ENCODE peak calls at places on chromosomes 4 and X, in five cellular contexts. R is OCI-LY7, K is tibial nerve, A is A549, Z is breast epithelium. G is an unnamed sample. For H3K9me3, the result is how much of the 10 kb centered on the place peaks cover.

GRCh38 chr4:41204400-41204978 is 9.9 kb downstream of the APBB2 start:
- DNase-seq in A (peak), K (no peak), R (no peak), Z (no peak), G (no peak)

GRCh38 chrX:4925911-4926310 is 1212.5 kb upstream of the PRKX start:
- DNase-seq in K (no peak), Z (no peak), A (no peak), R (no peak), G (no peak)

GRCh38 chr4:15717126-15717525 is 14.3 kb downstream of the BST1 start:
- DNase-seq in K (no peak), Z (no peak), A (no peak), R (no peak), G (no peak)

GRCh38 chr4:158008551-158009218 is 164.1 kb downstream of the GASK1B start:
- DNase-seq in R (no peak), A (no peak), K (no peak), Z (no peak), G (no peak)

GRCh38 chrX:46812445-46812844 is 24.4 kb upstream of the RP2 start:
- DNase-seq in A (peak), Z (no peak), R (no peak), K (no peak), G (no peak)

GRCh38 chr4:172871381-172871780 is 297.2 kb upstream of the GALNT7 start:
- DNase-seq in A (peak), K (no peak), R (no peak), Z (no peak), G (no peak)

GRCh38 chr4:67886281-67886680 is 2.5 kb upstream of the TMPRSS11D start:
- DNase-seq in A (no peak), R (no peak), Z (no peak), K (no peak), G (no peak)

GRCh38 chr4:27429260-27429970 is 568.8 kb downstream of the STIM2 start:
- DNase-seq in K (no peak), A (no peak), Z (no peak), R (no peak), G (no peak)

GRCh38 chr4:106738121-106738520 is 298.0 kb downstream of the DKK2 start:
- DNase-seq in K (no peak), Z (no peak), A (no peak), R (no peak), G (no peak)

GRCh38 chr4:113943863-113944262 is 35.6 kb downstream of the ARSJ start:
- DNase-seq in Z (no peak), A (no peak), K (no peak), R (no peak), G (no peak)

GRCh38 chrX:136954930-136955329 is 74.4 kb upstream of the RBMX start:
- DNase-seq in Z (no peak), A (peak), K (no peak), R (peak), G (no peak)

GRCh38 chrX:118254611-118255010 is 91.3 kb upstream of the WDR44 start:
- DNase-seq in R (peak), K (peak), A (peak), Z (no peak), G (peak)

GRCh38 chr4:118904418-118904817 is 15.8 kb downstream of the SYNPO2 start:
- DNase-seq in A (no peak), K (no peak), Z (no peak), R (no peak), G (no peak)
- H3K27ac ChIP-seq in A (no peak), K (peak), Z (peak), R (no peak), G (peak)

GRCh38 chr4:124044867-124045266 is 648.3 kb downstream of the SPRY1 start:
- DNase-seq in Z (no peak), R (peak), K (no peak), A (no peak), G (no peak)
- TF ChIP-seq CTCF in Z (no peak), R (peak), K (no peak), A (no peak), G (no peak)

DNA sequence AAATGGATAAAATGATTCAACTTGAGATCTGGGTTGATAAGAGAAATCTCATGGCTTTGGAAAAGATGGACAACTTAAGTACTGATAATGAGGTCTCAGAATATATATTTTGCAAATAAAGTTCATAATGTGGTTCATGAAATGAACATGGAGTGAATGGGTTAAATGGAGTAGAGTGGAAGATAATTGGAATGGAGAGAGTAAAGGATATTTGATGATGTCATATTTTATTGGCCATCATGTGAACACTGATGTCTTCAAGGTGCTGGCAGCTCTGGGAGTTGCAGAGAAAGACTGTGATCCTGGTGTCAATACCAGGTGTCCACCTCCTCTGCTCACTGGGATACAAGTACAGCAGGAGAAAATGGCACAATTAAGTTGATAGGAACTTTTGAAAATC is 133.9 kb upstream of the ZXDA start:
- DNase-seq in A (no peak), Z (no peak), K (no peak), R (no peak), G (no peak)
- H3K9me3 ChIP-seq in A (under half), Z (under half), K (under half), R (under half), G (under half)

DNA sequence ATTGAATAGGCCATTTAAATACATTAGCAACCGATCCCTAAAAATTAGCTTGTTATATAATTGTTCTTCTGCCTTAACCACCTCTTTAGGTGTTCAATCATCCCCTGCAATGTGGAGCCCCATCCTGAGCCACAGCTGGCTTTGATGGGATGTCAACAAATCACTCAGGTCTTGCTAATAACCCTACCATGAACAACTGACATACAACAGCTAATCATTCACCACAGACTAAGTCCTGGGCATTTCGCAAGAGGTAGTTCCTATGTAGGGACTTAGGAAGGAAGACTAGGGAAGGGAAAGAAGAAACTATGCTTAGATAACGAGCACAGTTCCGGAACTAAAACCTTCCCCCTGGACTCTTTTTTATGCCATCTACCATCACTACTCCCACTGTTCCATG is 63.6 kb upstream of the PTCHD1 start:
- DNase-seq in Z (no peak), A (no peak), R (no peak), K (no peak), G (no peak)
- H3K27ac ChIP-seq in Z (no peak), A (no peak), R (no peak), K (no peak), G (no peak)

GRCh38 chrX:150680974-150681373 is 12.2 kb upstream of the MTMR1 start:
- DNase-seq in K (no peak), Z (no peak), R (peak), A (peak), G (no peak)
- TF ChIP-seq CTCF in K (no peak), Z (no peak), R (peak), A (peak), G (peak)

DNA sequence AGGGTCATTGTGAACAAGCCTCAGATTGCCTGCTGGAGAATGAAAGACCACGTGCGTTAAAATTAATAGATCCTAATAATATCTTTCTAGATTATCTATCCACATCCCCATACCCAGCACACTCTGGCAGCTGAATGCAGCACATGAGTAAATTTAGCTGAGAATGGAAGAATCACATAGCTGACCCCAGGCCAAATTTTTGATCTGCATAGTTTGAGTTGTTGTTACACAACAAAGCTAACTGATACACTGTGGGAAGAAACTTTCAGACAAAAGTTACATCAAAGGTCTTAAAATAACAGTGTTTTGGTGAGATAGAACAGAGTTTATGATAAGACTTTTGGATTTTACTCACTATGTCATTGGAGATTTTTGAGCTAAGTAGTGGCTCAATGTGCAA is 72.4 kb upstream of the ANXA10 start:
- DNase-seq in R (no peak), Z (no peak), K (no peak), A (no peak), G (no peak)
- H3K9me3 ChIP-seq in R (under half), Z (under half), K (under half), A (under half), G (under half)

GRCh38 chr4:98113005-98113404 is 30.3 kb downstream of the STPG2 start:
- DNase-seq in Z (no peak), K (no peak), R (peak), A (peak), G (no peak)

GRCh38 chr4:98117363-98117762 is 25.9 kb downstream of the STPG2 start:
- DNase-seq in K (no peak), A (no peak), R (no peak), Z (no peak), G (no peak)
- H3K27ac ChIP-seq in K (no peak), A (no peak), R (no peak), Z (no peak), G (no peak)

DNA sequence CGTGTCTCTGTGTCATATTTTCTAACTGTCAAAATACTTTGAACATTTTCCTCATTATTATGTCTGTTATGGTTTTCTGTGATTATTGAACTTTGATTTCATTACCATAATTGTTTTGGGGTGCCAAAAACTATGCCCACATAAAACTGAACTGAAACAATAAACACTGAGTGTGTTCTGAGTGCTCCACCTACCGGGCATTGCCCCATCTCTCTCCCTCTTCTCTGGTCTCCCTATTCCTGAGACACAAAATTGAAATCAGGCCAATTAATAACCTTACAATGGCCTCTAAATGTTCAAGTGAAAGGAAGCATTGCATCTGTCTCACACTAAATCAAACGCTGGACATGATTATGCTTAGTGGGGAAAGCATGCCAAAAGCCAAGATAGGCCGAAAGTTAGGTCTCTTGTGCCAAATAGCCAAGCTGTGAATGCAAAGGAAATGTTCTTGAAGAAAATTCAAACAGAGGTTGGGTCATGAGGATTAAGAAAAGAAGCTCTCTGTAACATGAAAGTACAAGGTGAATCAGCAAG is 972.3 kb downstream of the PCDH7 start:
- DNase-seq in R (no peak), A (peak), K (no peak), Z (no peak), G (no peak)
- TF ChIP-seq CTCF in R (peak), A (peak), K (no peak), Z (no peak), G (no peak)

G was measured in right atrium auricular region.